ENCODE peak calls at places on chromosomes 4 and X, in five cellular contexts. B is upper lobe of right lung, U is brain microvascular endothelial cell, K is AG04450, G is choroid plexus epithelial cell. F is an unnamed sample.

GRCh38 chrX:110394653-110395052 is 36.0 kb downstream of the RTL9 start:
- DNase-seq in B (no peak), U (peak; percentile 53), K (no peak), G (peak; percentile 70), F (peak; percentile 75)

GRCh38 chr4:7004331-7004730 is 38.8 kb upstream of the TADA2B start:
- DNase-seq in B (no peak), U (no peak), K (no peak), G (no peak), F (no peak)

GRCh38 chr4:144356941-144357381 is 216.4 kb upstream of the GYPA start:
- DNase-seq in B (no peak), U (peak; percentile 9), K (no peak), G (peak; percentile 16), F (no peak)

GRCh38 chr4:1419708-1420107 is 13.5 kb upstream of the NKX1-1 start:
- DNase-seq in B (peak; percentile 27), U (no peak), K (no peak), G (no peak), F (no peak)

GRCh38 chrX:78092296-78092695 is 11.8 kb upstream of the PGK1 start:
- DNase-seq in B (no peak), U (peak; percentile 29), K (peak; percentile 37), G (peak; percentile 72), F (peak; percentile 61)

GRCh38 chr4:64533637-64534036 is 124.4 kb upstream of the TECRL start:
- DNase-seq in B (no peak), U (no peak), K (no peak), G (no peak), F (no peak)

GRCh38 chr4:79893441-79893840 is 179.6 kb downstream of the ANTXR2 start:
- DNase-seq in B (no peak), U (no peak), K (no peak), G (no peak), F (no peak)

GRCh38 chr4:53788011-53788410 is 196.7 kb upstream of the LNX1 start:
- DNase-seq in B (no peak), U (no peak), K (no peak), G (no peak), F (no peak)

GRCh38 chrX:54865208-54865607 is 55.4 kb upstream of the TRO start:
- DNase-seq in B (no peak), U (no peak), K (no peak), G (no peak), F (no peak)

GRCh38 chr4:169604131-169604900 is 8.1 kb downstream of the NEK1 start:
- DNase-seq in B (no peak), U (peak; percentile 77), K (no peak), G (peak; percentile 88), F (peak; percentile 85)

GRCh38 chr4:33959519-33959918 is 2284.8 kb downstream of the ARAP2 start:
- DNase-seq in B (no peak), U (no peak), K (no peak), G (peak; percentile 26), F (peak; percentile 20)

GRCh38 chr4:164012396-164013027 is 518.0 kb downstream of the TMA16 start:
- DNase-seq in B (no peak), U (peak; percentile 13), K (no peak), G (peak; percentile 1), F (peak; percentile 34)

GRCh38 chrX:69137371-69137881 is 27.8 kb downstream of the PJA1 start:
- DNase-seq in B (no peak), U (peak; percentile 21), K (no peak), G (peak; percentile 75), F (peak; percentile 75)

GRCh38 chr4:183097251-183098079 is 1.6 kb upstream of the WWC2 start:
- DNase-seq in B (peak; percentile 69), U (no peak), K (no peak), G (peak; percentile 54), F (peak; percentile 11)
- H3K4me3 ChIP-seq in B (peak overlapping the region; percentile 82), U (peak overlapping the region; percentile 86), K (peak overlapping the region; percentile 73), G (peak overlapping the region; percentile 84), F (peak overlapping the region; percentile 71)

GRCh38 chr4:78513411-78513975 is 38.1 kb upstream of the ANXA3 start:
- DNase-seq in B (no peak), U (no peak), K (no peak), G (no peak), F (no peak)

GRCh38 chr4:78518551-78518950 is 33.0 kb upstream of the ANXA3 start:
- DNase-seq in B (no peak), U (no peak), K (no peak), G (peak; percentile 45), F (no peak)

GRCh38 chr4:78519962-78520361 is 31.6 kb upstream of the ANXA3 start:
- DNase-seq in B (no peak), U (no peak), K (no peak), G (no peak), F (no peak)

GRCh38 chr4:78520808-78521226 is 30.8 kb upstream of the ANXA3 start:
- DNase-seq in B (no peak), U (no peak), K (no peak), G (peak; percentile 46), F (peak; percentile 92)

DNA sequence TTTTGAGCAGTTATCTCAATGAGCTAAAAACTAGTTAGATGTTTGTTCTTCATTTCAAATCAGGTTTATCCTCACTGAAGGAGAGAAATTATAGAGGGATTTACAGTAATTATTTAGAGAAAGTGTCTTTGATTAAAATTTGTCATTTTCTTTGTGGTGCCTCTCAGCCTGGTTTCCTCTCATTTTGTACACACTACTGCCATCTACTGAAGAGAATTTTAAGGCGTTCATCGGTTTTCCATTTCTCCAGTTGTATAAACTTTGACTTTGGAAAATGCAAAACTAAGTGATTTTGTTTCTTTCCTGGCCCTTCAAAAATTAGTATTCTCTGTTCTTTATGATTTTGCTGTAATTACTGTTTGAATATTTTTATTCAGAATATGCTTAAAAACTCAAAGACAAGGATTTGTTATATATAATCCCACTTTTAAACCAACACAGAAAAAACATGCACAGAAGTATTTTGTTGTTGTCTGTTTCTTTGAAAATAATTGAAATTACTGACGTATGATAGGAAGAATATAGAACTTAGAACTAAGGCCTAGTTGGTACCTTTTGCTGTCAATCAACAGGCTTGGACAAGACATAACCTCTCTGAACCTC is 34.4 kb upstream of the ANXA3 start:
- DNase-seq in B (no peak), U (no peak), K (no peak), G (peak; percentile 67), F (peak; percentile 60)
- TF ChIP-seq CTCF in B (peak; percentile 61), U (peak; percentile 59), K (peak; percentile 69), G (peak; percentile 74), F (peak; percentile 71)

GRCh38 chr4:25235401-25235800 is 1.6 kb downstream of the PI4K2B start:
- DNase-seq in B (no peak), U (no peak), K (no peak), G (no peak), F (peak; percentile 2)
- H3K4me3 ChIP-seq in B (peak overlapping the region; percentile 95), U (peak overlapping the region; percentile 77), K (peak overlapping the region; percentile 89), G (peak overlapping the region; percentile 99), F (peak overlapping the region; percentile 91)

GRCh38 chrX:24839331-24839730 is 145.6 kb downstream of the POLA1 start:
- DNase-seq in B (no peak), U (no peak), K (no peak), G (no peak), F (no peak)

GRCh38 chrX:24837966-24838365 is 144.2 kb downstream of the POLA1 start:
- DNase-seq in B (no peak), U (no peak), K (no peak), G (no peak), F (no peak)

GRCh38 chrX:24842486-24842885 is 148.8 kb downstream of the POLA1 start:
- DNase-seq in B (no peak), U (no peak), K (no peak), G (peak; percentile 2), F (no peak)

GRCh38 chrX:24833695-24834094 is 140.0 kb downstream of the POLA1 start:
- DNase-seq in B (no peak), U (no peak), K (no peak), G (no peak), F (no peak)

GRCh38 chrX:24838624-24839023 is 144.9 kb downstream of the POLA1 start:
- DNase-seq in B (no peak), U (peak; percentile 39), K (no peak), G (peak; percentile 62), F (peak; percentile 49)
- TF ChIP-seq CTCF in B (peak; percentile 54), U (peak; percentile 35), K (peak; percentile 46), G (peak; percentile 39), F (peak; percentile 47)